ENCODE peak calls at places on chromosomes 5 and 9, in ten cellular contexts. L is IMR-90; K is left ventricle myocardium inferior; C is CD8-positive, alpha-beta T cell; E is stomach; B is CD4-positive, alpha-beta T cell; Z is PC-3; I is neural progenitor cell; U is GM23338; F is RWPE1. P is an unnamed sample.

GRCh38 chr9:127049044-127049443 is 73.4 kb downstream of the ANGPTL2 start:
- DNase-seq in L (peak; percentile 97), K (no peak), C (no peak), E (peak; percentile 27), B (no peak), Z (peak; percentile 92), I (no peak), U (no peak), F (peak; percentile 89), P (no peak)

GRCh38 chr5:126954981-126955380 is 75.4 kb downstream of the MARCHF3 start:
- DNase-seq in L (no peak), K (no peak), C (no peak), E (no peak), B (no peak), Z (no peak), I (no peak), U (no peak), F (no peak), P (no peak)

GRCh38 chr9:123607479-123607878 is 251.5 kb downstream of the CRB2 start:
- DNase-seq in L (no peak), K (no peak), C (no peak), E (no peak), B (no peak), Z (no peak), I (no peak), U (no peak), F (no peak), P (no peak)

GRCh38 chr5:172549708-172550095 is 91.4 kb upstream of the NEURL1B start:
- DNase-seq in L (no peak), K (no peak), C (no peak), E (no peak), B (no peak), Z (no peak), I (no peak), U (no peak), F (no peak), P (peak; percentile 62)

GRCh38 chr5:179862891-179863290 is 4.3 kb upstream of the MRNIP start:
- DNase-seq in L (no peak), K (no peak), C (no peak), E (no peak), B (no peak), Z (no peak), I (no peak), U (no peak), F (no peak), P (no peak)

GRCh38 chr5:98076501-98076900 is 697.0 kb upstream of the RGMB start:
- DNase-seq in L (no peak), K (no peak), C (no peak), E (no peak), B (no peak), Z (no peak), I (no peak), U (no peak), F (no peak), P (no peak)

GRCh38 chr9:5453673-5454072 is 3.3 kb downstream of the CD274 start:
- DNase-seq in L (no peak), K (no peak), C (no peak), E (no peak), B (no peak), Z (no peak), I (no peak), U (no peak), F (no peak), P (no peak)

GRCh38 chr9:107127608-107128007 is 155.5 kb upstream of the RAD23B start:
- DNase-seq in L (no peak), K (no peak), C (no peak), E (no peak), B (no peak), Z (no peak), I (no peak), U (peak; percentile 9), F (no peak), P (no peak)

GRCh38 chr9:113653746-113654604 is 190.4 kb downstream of the RGS3 start:
- DNase-seq in L (no peak), K (no peak), C (no peak), E (no peak), B (no peak), Z (no peak), I (no peak), U (no peak), F (no peak), P (peak; percentile 69)

GRCh38 chr9:94847486-94847885 is 121.0 kb downstream of the AOPEP start:
- DNase-seq in L (peak; percentile 86), K (no peak), C (no peak), E (no peak), B (no peak), Z (peak; percentile 43), I (no peak), U (no peak), F (no peak), P (no peak)

GRCh38 chr9:115694991-115695390 is 458.6 kb upstream of the PAPPA start:
- DNase-seq in L (peak; percentile 32), K (no peak), C (no peak), E (no peak), B (no peak), Z (no peak), I (no peak), U (no peak), F (no peak), P (no peak)

DNA sequence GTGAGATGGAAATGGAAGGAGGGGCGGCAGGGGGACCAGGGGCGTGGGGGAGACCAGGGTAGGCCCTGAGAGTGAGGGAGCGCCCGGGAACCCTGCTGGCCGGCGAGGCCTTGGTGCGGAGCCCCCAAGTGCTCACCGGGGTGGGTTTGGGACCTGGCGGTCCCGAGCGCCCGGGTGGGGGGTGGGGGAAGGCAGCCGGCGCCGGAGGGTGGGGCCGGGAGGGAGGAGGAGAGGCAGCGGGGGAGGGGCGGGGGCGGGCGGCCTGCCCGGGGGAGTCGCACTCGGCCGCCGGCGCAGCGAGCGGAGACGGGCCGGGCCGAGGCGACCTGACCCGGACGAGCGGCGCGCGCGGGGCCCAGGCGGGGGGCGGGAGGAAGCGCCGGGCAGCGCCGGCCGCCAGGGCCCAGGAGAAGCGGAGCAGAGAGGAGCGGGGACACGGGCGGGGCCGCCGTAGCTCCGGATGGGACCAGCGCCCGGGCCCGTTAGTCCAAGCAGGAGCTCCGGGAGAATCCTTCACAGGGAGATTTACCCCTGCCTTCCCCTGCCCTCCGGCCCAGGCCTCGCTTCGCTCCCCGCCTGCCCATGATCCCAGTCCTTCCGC is at the start of gene NPR2:
- DNase-seq in L (peak; percentile 9), K (peak; percentile 55), C (no peak), E (no peak), B (no peak), Z (no peak), I (peak; percentile 79), U (peak; percentile 58), F (no peak), P (peak; percentile 81)
- H3K27ac ChIP-seq in L (peak within 1 kb of the TSS; percentile 89), K (peak within 1 kb of the TSS; percentile 91), C (no peak within 1 kb of the TSS), E (peak within 1 kb of the TSS; percentile 78), B (no peak within 1 kb of the TSS), Z (no peak within 1 kb of the TSS), I (no peak within 1 kb of the TSS), U (no peak within 1 kb of the TSS), F (peak within 1 kb of the TSS; percentile 68), P (peak within 1 kb of the TSS; percentile 10)

DNA sequence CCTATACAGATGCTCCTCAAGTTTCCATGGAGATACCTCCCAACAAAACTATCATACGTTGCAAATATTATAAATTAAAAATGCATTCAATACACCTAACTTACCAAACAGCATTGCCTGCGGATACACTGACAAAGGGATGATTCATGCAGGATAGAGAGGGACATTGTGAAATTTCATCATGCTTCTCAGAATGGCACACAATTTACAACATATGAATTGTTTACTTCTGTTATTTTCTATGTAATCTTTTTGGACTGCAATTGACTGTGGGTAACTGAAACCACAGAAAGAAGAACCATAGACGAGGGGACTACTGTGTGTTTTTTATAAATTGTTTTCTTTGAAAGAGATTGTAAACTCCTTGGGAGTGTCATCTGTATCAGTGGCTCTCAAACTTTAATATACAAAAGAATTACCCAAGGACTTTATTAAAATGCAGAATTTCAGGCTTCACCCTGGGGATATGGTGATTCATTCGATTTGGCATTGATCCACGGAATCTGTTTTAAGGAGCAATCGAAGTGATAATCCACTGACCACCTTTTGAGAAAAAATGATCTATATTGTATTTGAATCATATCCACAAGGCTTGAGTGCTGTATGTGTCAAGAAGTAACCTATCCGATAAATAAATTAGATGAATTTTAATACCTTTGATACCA is 146.4 kb downstream of the SGCD start:
- DNase-seq in L (peak; percentile 66), K (no peak), C (no peak), E (no peak), B (no peak), Z (no peak), I (no peak), U (no peak), F (peak; percentile 20), P (no peak)
- H3K27ac ChIP-seq in L (no peak overlapping the region), K (peak overlapping the region; percentile 75), C (no peak overlapping the region), E (peak overlapping the region; percentile 61), B (no peak overlapping the region), Z (no peak overlapping the region), I (no peak overlapping the region), U (no peak overlapping the region), F (no peak overlapping the region), P (no peak overlapping the region)

DNA sequence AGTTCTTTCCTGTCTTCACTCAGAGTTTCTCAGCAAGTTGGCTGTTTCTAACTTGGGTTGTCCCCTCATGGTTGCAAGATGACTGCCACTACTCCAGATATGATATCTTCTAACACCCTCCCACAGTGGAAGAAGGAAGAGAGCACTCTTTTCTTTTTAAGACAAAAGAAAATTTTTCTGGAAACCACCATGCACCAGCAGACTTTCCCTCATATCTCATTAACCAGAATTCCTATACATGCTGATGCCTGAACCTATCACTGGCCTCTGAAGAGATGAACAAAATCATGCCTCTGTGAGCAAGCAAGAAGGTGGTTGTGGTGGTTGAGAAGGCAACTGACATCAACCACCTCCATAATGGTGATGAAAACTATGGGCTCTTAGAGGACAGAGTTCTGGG is 56.8 kb downstream of the FEM1C start:
- DNase-seq in L (no peak), K (no peak), C (no peak), E (no peak), B (no peak), Z (no peak), I (no peak), U (no peak), F (no peak), P (no peak)
- H3K27ac ChIP-seq in L (no peak overlapping the region), K (no peak overlapping the region), C (no peak overlapping the region), E (no peak overlapping the region), B (no peak overlapping the region), Z (no peak overlapping the region), I (no peak overlapping the region), U (no peak overlapping the region), F (no peak overlapping the region), P (no peak overlapping the region)

GRCh38 chr5:139561655-139562451 is 714 bp downstream of the UBE2D2 start:
- DNase-seq in L (peak; percentile 34), K (no peak), C (no peak), E (peak; percentile 42), B (peak; percentile 12), Z (peak; percentile 24), I (peak; percentile 70), U (peak; percentile 45), F (peak; percentile 69), P (peak; percentile 64)

GRCh38 chr5:139565411-139566305 is 4.5 kb downstream of the UBE2D2 start:
- DNase-seq in L (peak; percentile 34), K (no peak), C (peak; percentile 75), E (no peak), B (peak; percentile 37), Z (no peak), I (no peak), U (no peak), F (no peak), P (no peak)

GRCh38 chr5:139562847-139563246 is 1.7 kb downstream of the UBE2D2 start:
- DNase-seq in L (no peak), K (no peak), C (no peak), E (no peak), B (no peak), Z (peak; percentile 21), I (no peak), U (no peak), F (no peak), P (no peak)

GRCh38 chr5:139569276-139569955 is 8.3 kb downstream of the UBE2D2 start:
- DNase-seq in L (peak; percentile 52), K (no peak), C (no peak), E (no peak), B (no peak), Z (no peak), I (no peak), U (no peak), F (no peak), P (no peak)

GRCh38 chr5:139566611-139567010 is 5.5 kb downstream of the UBE2D2 start:
- DNase-seq in L (no peak), K (no peak), C (no peak), E (no peak), B (no peak), Z (no peak), I (no peak), U (no peak), F (no peak), P (no peak)
- H3K27ac ChIP-seq in L (no peak overlapping the region), K (peak overlapping the region; percentile 74), C (peak overlapping the region; percentile 41), E (peak overlapping the region; percentile 43), B (peak overlapping the region; percentile 53), Z (no peak overlapping the region), I (no peak overlapping the region), U (peak overlapping the region; percentile 64), F (no peak overlapping the region), P (no peak overlapping the region)

P was measured in aorta.